ENCODE peak calls at places on chromosomes 13 and 19, in eight cellular contexts. T is AG04450; Q is RWPE1; E is A549; S is pancreas; L is fibroblast of lung; K is CD4-positive, alpha-beta T cell; H is WTC11. B is an unnamed sample.

GRCh38 chr13:107716241-107716640 is 499.1 kb downstream of the LIG4 start:
- DNase-seq in L (no peak), H (no peak), Q (no peak), T (no peak), E (no peak), K (no peak), S (no peak), B (no peak)

GRCh38 chr19:6613711-6614110 is 22.8 kb upstream of the CD70 start:
- DNase-seq in L (peak; percentile 85), S (no peak), Q (peak; percentile 22), H (no peak), T (no peak), E (no peak), K (no peak), B (peak; percentile 45)

GRCh38 chr13:68369739-68370138 is 1139.6 kb upstream of the PCDH9 start:
- DNase-seq in T (no peak), E (peak; percentile 4), H (no peak), L (peak; percentile 63), S (no peak), Q (peak; percentile 13), K (no peak), B (no peak)

GRCh38 chr19:50332014-50332263 is 2.8 kb upstream of the KCNC3 start:
- DNase-seq in K (no peak), E (no peak), Q (no peak), T (no peak), L (no peak), S (no peak), H (no peak), B (no peak)

GRCh38 chr19:19517235-19517619 is 1.2 kb downstream of the NDUFA13 start:
- DNase-seq in S (no peak), L (no peak), Q (no peak), H (no peak), E (no peak), T (no peak), K (no peak), B (no peak)

GRCh38 chr13:21240586-21240985 is 64.1 kb downstream of the MRPL57 start:
- DNase-seq in Q (no peak), E (no peak), S (no peak), T (no peak), H (no peak), K (no peak), L (peak; percentile 69), B (no peak)

GRCh38 chr19:13817615-13818371 is 22.6 kb downstream of the ZSWIM4 start:
- DNase-seq in T (no peak), K (no peak), E (no peak), Q (no peak), S (peak; percentile 90), H (peak; percentile 97), L (no peak), B (no peak)

GRCh38 chr13:78650725-78651083 is 8.3 kb downstream of the OBI1 start:
- DNase-seq in E (no peak), K (no peak), Q (no peak), T (no peak), S (no peak), H (no peak), L (no peak), B (no peak)

GRCh38 chr19:16143399-16144215 is at the start of gene HSH2D:
- DNase-seq in E (no peak), L (no peak), Q (peak; percentile 52), H (peak; percentile 73), T (no peak), S (peak; percentile 86), K (peak; percentile 82), B (peak; percentile 83)

GRCh38 chr19:31402931-31403330 is 53.7 kb upstream of the TSHZ3 start:
- DNase-seq in Q (no peak), K (no peak), S (no peak), E (no peak), T (no peak), H (no peak), L (peak; percentile 15), B (no peak)

GRCh38 chr13:99176309-99177276 is 24.1 kb upstream of the UBAC2 start:
- DNase-seq in T (no peak), H (peak; percentile 89), E (peak; percentile 57), L (peak; percentile 34), Q (peak; percentile 75), S (peak; percentile 80), K (peak; percentile 73), B (peak; percentile 87)

GRCh38 chr13:110869805-110870706 is 44.8 kb downstream of the ANKRD10 start:
- DNase-seq in E (peak; percentile 90), T (peak; percentile 99), Q (peak; percentile 96), H (peak; percentile 49), K (no peak), S (peak; percentile 93), L (peak; percentile 100), B (no peak)

GRCh38 chr13:33363328-33363727 is 77.8 kb upstream of the STARD13 start:
- DNase-seq in S (no peak), H (no peak), L (no peak), K (no peak), T (no peak), E (no peak), Q (no peak), B (no peak)

GRCh38 chr19:52638601-52639000 is 446 bp upstream of the ZNF83 start:
- DNase-seq in Q (peak; percentile 12), S (no peak), T (peak; percentile 30), K (no peak), E (no peak), L (peak; percentile 74), H (peak; percentile 23), B (peak; percentile 50)

GRCh38 chr13:105969761-105970160 is 565.7 kb downstream of the EFNB2 start:
- DNase-seq in T (no peak), Q (peak; percentile 57), H (no peak), S (no peak), K (no peak), E (no peak), L (peak; percentile 56), B (no peak)

GRCh38 chr13:109436841-109437240 is 349.5 kb downstream of the IRS2 start:
- DNase-seq in K (no peak), H (no peak), S (no peak), E (no peak), L (no peak), Q (no peak), T (no peak), B (no peak)

GRCh38 chr19:51136891-51137551 is 5.1 kb upstream of the SIGLEC7 start:
- DNase-seq in L (no peak), E (no peak), S (no peak), H (no peak), K (no peak), Q (no peak), T (no peak), B (no peak)

GRCh38 chr19:33008738-33009137 is 36.7 kb downstream of the FAAP24 start:
- DNase-seq in E (no peak), L (no peak), Q (no peak), K (no peak), H (no peak), T (no peak), S (no peak), B (no peak)

GRCh38 chr13:110873639-110874507 is 41.0 kb downstream of the ANKRD10 start:
- DNase-seq in E (no peak), S (no peak), L (no peak), H (no peak), Q (no peak), K (no peak), T (no peak), B (no peak)

GRCh38 chr13:27868639-27869435 is 51.0 kb upstream of the PDX1 start:
- DNase-seq in S (no peak), H (no peak), Q (peak; percentile 20), T (no peak), L (no peak), K (no peak), E (no peak), B (no peak)

GRCh38 chr13:36088463-36088862 is 42.7 kb downstream of the DCLK1 start:
- DNase-seq in H (no peak), T (no peak), E (no peak), Q (no peak), S (no peak), K (no peak), L (no peak), B (no peak)

GRCh38 chr13:29921542-29921941 is 71.1 kb upstream of the UBL3 start:
- DNase-seq in L (no peak), K (no peak), E (no peak), T (no peak), H (no peak), S (no peak), Q (no peak), B (no peak)

GRCh38 chr13:100594731-100595130 is 6.1 kb upstream of the GGACT start:
- DNase-seq in K (no peak), Q (no peak), H (peak; percentile 63), T (no peak), L (no peak), E (no peak), S (peak; percentile 53), B (no peak)
- TF ChIP-seq CTCF in K (peak; percentile 17), Q (no peak), H (peak; percentile 35), T (peak; percentile 12), L (no peak), E (peak; percentile 19), S (peak; percentile 17), B (peak; percentile 2)

DNA sequence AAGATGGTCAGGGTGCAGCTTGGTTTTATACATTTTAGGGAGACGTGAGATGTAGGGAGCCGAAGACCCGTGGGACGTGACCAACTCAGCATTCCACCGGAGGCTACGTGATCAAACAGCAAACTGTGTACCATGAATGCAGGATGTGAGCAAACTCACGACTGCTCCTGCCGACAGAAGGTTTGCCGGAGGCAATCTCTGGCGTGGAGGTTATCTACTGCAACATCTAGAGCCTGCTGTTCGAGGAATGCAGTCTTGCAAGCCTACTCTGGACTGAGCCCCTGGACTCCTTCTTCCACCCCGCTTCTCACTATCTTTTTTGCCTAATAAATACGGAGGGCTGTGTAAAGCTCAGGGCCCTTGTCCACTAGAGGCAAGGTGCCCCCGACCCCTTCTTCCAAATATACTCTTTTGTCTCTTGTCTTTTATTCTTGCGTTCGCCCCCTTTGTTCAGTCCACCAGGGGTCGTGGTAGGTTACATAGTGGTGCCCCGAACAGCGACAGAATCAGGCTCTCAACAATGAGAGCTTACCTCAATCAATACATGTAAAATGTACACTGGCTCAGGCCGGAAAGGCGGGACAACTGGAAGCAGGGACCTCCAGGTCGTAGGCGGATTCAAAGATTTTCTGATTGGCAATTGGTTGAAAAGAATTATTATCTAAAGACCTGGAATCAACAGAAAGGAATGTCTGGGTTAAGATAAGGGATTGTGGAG is 8.9 kb upstream of the OR1I1 start:
- DNase-seq in K (no peak), T (no peak), H (peak; percentile 34), L (no peak), Q (no peak), E (no peak), S (no peak), B (no peak)
- TF ChIP-seq CTCF in K (no peak), T (no peak), H (no peak), L (no peak), Q (no peak), E (no peak), S (no peak), B (no peak)

GRCh38 chr13:77492982-77493381 is 42.5 kb upstream of the SCEL start:
- DNase-seq in E (no peak), T (no peak), L (peak; percentile 46), H (no peak), Q (peak; percentile 55), K (no peak), S (no peak), B (no peak)
- TF ChIP-seq CTCF in E (peak; percentile 56), T (peak; percentile 11), L (peak; percentile 33), H (no peak), Q (peak; percentile 64), K (peak; percentile 25), S (no peak), B (peak; percentile 51)

DNA sequence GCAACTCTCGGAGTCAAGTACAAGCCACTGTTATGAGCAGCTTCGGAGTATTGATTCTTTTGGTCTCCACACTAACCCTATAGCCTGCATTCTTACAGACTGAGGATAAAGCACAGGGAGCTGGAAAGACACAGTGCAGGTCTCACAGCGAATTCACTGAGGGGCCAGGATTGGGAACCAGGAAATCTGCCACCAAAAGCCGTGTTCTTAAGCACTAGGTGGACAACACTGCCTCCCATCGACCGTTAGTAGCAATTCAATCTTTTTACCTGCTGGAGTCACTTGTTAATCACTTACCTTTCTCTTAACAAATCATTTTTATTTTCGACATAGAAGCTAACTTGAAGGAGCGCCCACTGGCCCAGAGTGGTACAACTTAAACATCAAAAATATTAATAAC is 6.3 kb downstream of the PMIS2 start:
- DNase-seq in L (peak; percentile 16), S (peak; percentile 60), H (peak; percentile 40), K (no peak), Q (no peak), E (peak; percentile 62), T (peak; percentile 3), B (peak; percentile 74)
- TF ChIP-seq CTCF in L (peak; percentile 47), S (peak; percentile 23), H (peak; percentile 43), K (peak; percentile 59), Q (no peak), E (peak; percentile 50), T (peak; percentile 56), B (peak; percentile 55)

B was measured in GM13976.